ENCODE peak calls at places on chromosome 13, in seven cellular contexts. W is suprapubic skin, N is stomach, L is GM12891, A is breast epithelium, K is GM23338, G is HCT116. V is an unnamed sample.

GRCh38 chr13:98143601-98144500 is 957 bp downstream of the FARP1 start:
- DNase-seq in W (no peak), N (no peak), L (no peak), A (no peak), K (peak; percentile 53), G (no peak), V (peak; percentile 73)

GRCh38 chr13:98792784-98793183 is 40.3 kb upstream of the SLC15A1 start:
- DNase-seq in W (no peak), N (no peak), L (no peak), A (no peak), K (no peak), G (no peak), V (no peak)

GRCh38 chr13:111540486-111540885 is 220.0 kb downstream of the TEX29 start:
- DNase-seq in W (no peak), N (no peak), L (no peak), A (no peak), K (no peak), G (no peak), V (peak; percentile 42)

GRCh38 chr13:92808007-92808406 is 418.6 kb upstream of the GPC6 start:
- DNase-seq in W (no peak), N (no peak), L (no peak), A (no peak), K (no peak), G (no peak), V (no peak)

GRCh38 chr13:26619321-26619720 is 61.8 kb downstream of the WASF3 start:
- DNase-seq in W (no peak), N (no peak), L (no peak), A (no peak), K (no peak), G (no peak), V (no peak)

GRCh38 chr13:32746474-32746873 is 160.2 kb downstream of the PDS5B start:
- DNase-seq in W (no peak), N (no peak), L (no peak), A (no peak), K (no peak), G (no peak), V (no peak)

GRCh38 chr13:106232680-106233079 is 302.8 kb downstream of the EFNB2 start:
- DNase-seq in W (no peak), N (no peak), L (no peak), A (no peak), K (peak; percentile 15), G (no peak), V (no peak)

GRCh38 chr13:76856141-76856571 is 30.0 kb downstream of the KCTD12 start:
- DNase-seq in W (no peak), N (no peak), L (no peak), A (no peak), K (no peak), G (no peak), V (no peak)

GRCh38 chr13:113026391-113026910 is 57.4 kb downstream of the MCF2L start:
- DNase-seq in W (no peak), N (no peak), L (no peak), A (no peak), K (no peak), G (no peak), V (no peak)

GRCh38 chr13:40983725-40984669 is 35.1 kb downstream of the ELF1 start:
- DNase-seq in W (no peak), N (no peak), L (no peak), A (no peak), K (no peak), G (no peak), V (no peak)

GRCh38 chr13:110245421-110245899 is 61.5 kb downstream of the COL4A1 start:
- DNase-seq in W (no peak), N (no peak), L (no peak), A (no peak), K (no peak), G (no peak), V (no peak)

GRCh38 chr13:103133551-103133950 is 67.3 kb upstream of the SLC10A2 start:
- DNase-seq in W (no peak), N (no peak), L (no peak), A (no peak), K (no peak), G (no peak), V (no peak)

GRCh38 chr13:111116830-111117229 is 1.7 kb downstream of the ARHGEF7 start:
- DNase-seq in W (no peak), N (no peak), L (no peak), A (no peak), K (no peak), G (no peak), V (no peak)

GRCh38 chr13:100855151-100855550 is 180.6 kb upstream of the TMTC4 start:
- DNase-seq in W (no peak), N (no peak), L (no peak), A (no peak), K (no peak), G (no peak), V (no peak)

GRCh38 chr13:113963376-113963775 is 10.5 kb downstream of the C13orf46 start:
- DNase-seq in W (peak; percentile 39), N (no peak), L (no peak), A (no peak), K (no peak), G (no peak), V (peak; percentile 52)

GRCh38 chr13:50153888-50154287 is 138.6 kb downstream of the KCNRG start:
- DNase-seq in W (no peak), N (no peak), L (no peak), A (no peak), K (no peak), G (no peak), V (no peak)

GRCh38 chr13:40168425-40169155 is 497.9 kb downstream of the FOXO1 start:
- DNase-seq in W (no peak), N (no peak), L (no peak), A (no peak), K (no peak), G (no peak), V (no peak)

GRCh38 chr13:45621950-45622349 is 6.4 kb upstream of the ERICH6B start:
- DNase-seq in W (no peak), N (no peak), L (no peak), A (no peak), K (peak; percentile 80), G (no peak), V (no peak)

GRCh38 chr13:20073775-20074174 is 87.1 kb downstream of the GJA3 start:
- DNase-seq in W (no peak), N (no peak), L (no peak), A (no peak), K (no peak), G (no peak), V (no peak)

GRCh38 chr13:27853871-27854270 is 61.6 kb downstream of the GSX1 start:
- DNase-seq in W (no peak), N (no peak), L (no peak), A (no peak), K (no peak), G (no peak), V (no peak)

GRCh38 chr13:39530996-39531395 is 72.0 kb downstream of the LHFPL6 start:
- DNase-seq in W (no peak), N (no peak), L (no peak), A (no peak), K (no peak), G (no peak), V (no peak)

GRCh38 chr13:42065414-42065813 is 17.0 kb downstream of the DGKH start:
- DNase-seq in W (no peak), N (no peak), L (no peak), A (no peak), K (no peak), G (no peak), V (no peak)

GRCh38 chr13:32811297-32811800 is 204.9 kb upstream of the KL start:
- DNase-seq in W (no peak), N (no peak), L (peak; percentile 33), A (no peak), K (no peak), G (no peak), V (no peak)

GRCh38 chr13:54194233-54195024 is 1165.8 kb downstream of the OLFM4 start:
- DNase-seq in W (no peak), N (no peak), L (no peak), A (no peak), K (no peak), G (no peak), V (no peak)

GRCh38 chr13:28568286-28568685 is 73.4 kb upstream of the FLT1 start:
- DNase-seq in W (no peak), N (peak; percentile 54), L (no peak), A (peak; percentile 44), K (no peak), G (no peak), V (no peak)

GRCh38 chr13:43180837-43181236 is 157.5 kb downstream of the DNAJC15 start:
- DNase-seq in W (no peak), N (no peak), L (no peak), A (no peak), K (peak; percentile 15), G (no peak), V (peak; percentile 73)
- TF ChIP-seq POLR2AphosphoS5 in W (no peak), N (no peak), L (no peak), A (no peak), K (no peak), G (no peak), V (no peak)

GRCh38 chr13:55632402-55632801 is 1508.3 kb upstream of the PRR20A start:
- DNase-seq in W (no peak), N (no peak), L (no peak), A (no peak), K (no peak), G (no peak), V (no peak)

GRCh38 chr13:55627221-55627620 is 1513.5 kb upstream of the PRR20A start:
- DNase-seq in W (no peak), N (no peak), L (no peak), A (no peak), K (no peak), G (no peak), V (no peak)
- TF ChIP-seq POLR2AphosphoS5 in W (no peak), N (no peak), L (no peak), A (no peak), K (no peak), G (no peak), V (no peak)

DNA sequence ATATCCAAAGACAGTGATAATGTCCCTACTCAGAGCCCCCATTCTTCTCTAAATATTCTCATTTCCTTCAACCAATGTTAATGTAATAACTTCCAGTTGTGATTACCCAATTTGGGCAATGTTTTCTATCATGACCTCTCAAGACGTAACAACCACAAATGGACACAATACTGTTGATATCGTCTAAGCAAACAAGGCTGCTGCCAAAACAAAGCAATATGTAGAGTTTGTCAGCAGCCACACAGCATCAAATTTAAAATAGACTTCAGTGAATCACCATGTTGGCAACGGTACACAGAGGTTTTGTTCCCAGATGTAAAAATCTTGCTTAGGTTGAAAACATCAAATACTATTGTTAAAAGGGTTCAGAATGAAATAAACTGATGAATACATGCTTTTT is 205.1 kb downstream of the DACH1 start:
- DNase-seq in W (no peak), N (no peak), L (no peak), A (no peak), K (no peak), G (no peak), V (no peak)
- TF ChIP-seq POLR2AphosphoS5 in W (no peak), N (no peak), L (no peak), A (no peak), K (no peak), G (no peak), V (no peak)

DNA sequence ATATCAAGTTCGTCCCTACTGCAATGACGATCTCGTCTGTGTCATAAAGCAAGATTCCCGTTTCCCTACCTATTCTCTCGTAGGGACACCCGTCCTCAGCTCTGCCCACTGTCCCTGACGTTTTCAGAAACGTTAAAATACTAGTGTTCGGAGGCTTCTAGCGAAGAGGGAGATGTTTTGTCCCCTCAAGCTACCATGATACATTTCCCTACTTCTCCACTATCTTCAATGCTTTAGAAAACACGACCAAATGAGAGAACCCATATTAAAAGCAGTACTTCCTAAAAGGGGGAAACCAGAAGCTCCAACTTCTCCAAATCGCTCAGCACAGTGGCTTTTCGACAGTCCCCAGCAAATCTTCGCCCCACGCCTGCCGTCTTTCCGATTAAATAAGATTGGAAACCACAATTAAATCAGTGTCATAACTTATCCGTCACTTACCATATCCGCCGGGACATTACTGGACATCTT is 1.3 kb downstream of the UBL3 start:
- DNase-seq in W (no peak), N (no peak), L (no peak), A (no peak), K (peak; percentile 20), G (no peak), V (peak; percentile 78)
- TF ChIP-seq POLR2AphosphoS5 in W (no peak), N (no peak), L (no peak), A (no peak), K (no peak), G (no peak), V (no peak)

V was measured in spleen.